ENCODE peak calls at places on chromosome 1, in six cellular contexts. T is H1, U is stomach, O is A549, L is GM12878, Q is ovary. M is an unnamed sample.

GRCh38 chr1:20028726-20029125 is 41.3 kb upstream of the PLA2G5 start:
- DNase-seq in L (no peak), T (no peak), Q (no peak), U (no peak), O (no peak), M (no peak)

GRCh38 chr1:116036255-116036654 is 59.9 kb downstream of the SLC22A15 start:
- DNase-seq in L (no peak), U (no peak), Q (no peak), O (no peak), T (no peak), M (no peak)

GRCh38 chr1:29824025-29824424 is 587.7 kb downstream of the PTPRU start:
- DNase-seq in U (peak; percentile 4), T (no peak), O (no peak), Q (no peak), L (no peak), M (no peak)

GRCh38 chr1:50271968-50272578 is 151.2 kb downstream of the DMRTA2 start:
- DNase-seq in O (peak; percentile 39), Q (no peak), T (no peak), U (peak; percentile 29), L (no peak), M (peak; percentile 40)

GRCh38 chr1:202765726-202766125 is 42.5 kb downstream of the KDM5B start:
- DNase-seq in U (no peak), T (no peak), O (no peak), Q (no peak), L (no peak), M (no peak)

GRCh38 chr1:245370175-245370825 is 215.5 kb downstream of the KIF26B start:
- DNase-seq in T (no peak), O (no peak), Q (no peak), L (no peak), U (no peak), M (no peak)

GRCh38 chr1:81513796-81514354 is 286.9 kb upstream of the ADGRL2 start:
- DNase-seq in Q (no peak), O (no peak), U (no peak), T (no peak), L (no peak), M (no peak)

GRCh38 chr1:160053548-160054365 is 16.2 kb downstream of the KCNJ10 start:
- DNase-seq in U (no peak), L (no peak), O (no peak), Q (no peak), T (no peak), M (no peak)

GRCh38 chr1:67307251-67308060 is at the start of gene IL12RB2:
- DNase-seq in L (no peak), T (no peak), Q (no peak), U (peak; percentile 27), O (no peak), M (peak; percentile 20)

GRCh38 chr1:28648493-28649238 is at the start of gene RNU11:
- DNase-seq in T (peak; percentile 90), Q (peak; percentile 93), O (peak; percentile 77), L (peak; percentile 97), U (peak; percentile 93), M (peak; percentile 94)
- TF ChIP-seq POLR2A in T (peak; percentile 100), Q (peak; percentile 99), O (peak; percentile 99), L (peak; percentile 97), U (peak; percentile 100), M (peak; percentile 100)

DNA sequence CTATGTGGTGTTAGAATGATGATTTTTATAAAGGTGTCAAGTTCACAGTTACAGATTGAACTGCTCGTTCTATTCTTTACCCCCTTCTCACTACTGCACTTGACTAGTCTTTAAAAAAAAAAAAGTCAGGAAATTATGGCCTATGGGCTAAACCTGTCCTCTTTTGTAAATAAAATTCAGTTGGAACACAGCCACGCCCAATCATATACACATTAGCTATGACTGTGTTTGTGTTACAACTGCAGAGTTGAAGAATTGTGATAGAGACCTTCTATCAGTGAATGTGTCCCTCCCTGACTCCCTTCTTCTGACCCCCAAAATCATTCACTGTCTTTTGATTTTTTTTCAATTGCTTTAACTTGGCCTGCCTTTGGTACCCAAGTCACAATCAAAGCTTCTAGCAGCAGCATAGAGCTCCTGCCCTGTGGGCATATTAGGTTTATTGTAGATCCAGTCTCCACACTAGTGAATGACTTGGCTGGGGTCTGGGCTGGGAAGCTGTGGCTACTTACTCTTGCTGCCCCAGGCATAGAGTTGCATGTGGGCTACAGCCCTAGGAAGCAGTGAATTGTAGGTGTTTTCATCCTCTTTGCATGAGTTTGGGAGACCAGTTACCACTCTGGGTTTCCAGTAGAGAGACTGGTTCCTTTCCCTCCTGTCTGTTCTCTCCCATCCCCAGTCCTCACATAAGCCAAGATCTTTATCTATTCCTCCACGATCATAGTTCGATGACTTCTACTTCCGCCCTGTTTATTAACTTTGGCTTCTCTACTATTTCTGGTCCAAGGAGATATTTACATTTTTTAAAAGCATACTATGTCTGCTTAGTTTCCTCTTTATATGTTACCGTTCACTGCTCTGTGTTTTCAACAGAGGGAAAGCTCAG is 249.9 kb downstream of the FMN2 start:
- DNase-seq in U (no peak), T (no peak), L (no peak), Q (no peak), O (no peak), M (no peak)
- H3K27ac ChIP-seq in U (no peak overlapping the region), T (no peak overlapping the region), L (no peak overlapping the region), Q (no peak overlapping the region), O (no peak overlapping the region), M (peak overlapping the region; percentile 64)

DNA sequence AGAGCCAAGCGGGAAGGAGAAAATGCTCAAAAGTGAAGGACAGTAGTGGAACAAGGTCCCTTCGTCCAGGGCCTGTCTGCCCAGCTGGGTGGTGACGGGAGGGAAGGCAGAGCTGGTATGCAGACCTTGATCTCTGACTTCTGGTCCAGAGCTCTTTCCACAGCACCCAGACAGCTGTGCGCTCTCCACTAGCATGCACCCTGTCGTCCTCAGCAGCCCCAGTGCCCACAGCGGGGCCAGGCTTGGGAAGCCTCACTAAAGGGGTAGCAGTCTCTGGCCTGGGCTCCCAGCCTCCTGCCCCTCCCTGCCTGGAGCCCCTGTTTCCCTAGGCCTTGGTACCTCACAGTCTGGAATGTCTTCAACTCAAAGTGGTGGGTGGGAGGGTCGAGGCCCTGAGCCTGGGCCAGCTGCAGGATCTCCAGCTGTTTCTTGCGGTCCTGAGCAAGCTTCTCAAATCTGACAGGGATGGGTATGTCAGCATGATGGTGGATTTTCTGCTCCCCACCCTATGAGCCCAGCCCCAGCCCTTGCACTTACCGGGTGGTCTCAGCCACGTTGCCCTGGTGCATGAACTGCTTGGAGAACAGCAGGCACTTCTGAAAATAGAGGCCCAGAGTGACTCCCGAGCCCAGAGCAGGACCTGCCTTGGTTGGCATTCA is 10.0 kb downstream of the CC2D1B start:
- DNase-seq in U (no peak), O (no peak), L (no peak), T (no peak), Q (no peak), M (no peak)
- TF ChIP-seq EP300 in U (no peak), O (no peak), L (no peak), T (no peak), Q (no peak), M (no peak)

GRCh38 chr1:112715264-112716053 is at the start of gene PPM1J:
- DNase-seq in Q (peak; percentile 98), T (peak; percentile 85), U (peak; percentile 100), L (peak; percentile 60), O (peak; percentile 79), M (peak; percentile 100)
- TF ChIP-seq POLR2A in Q (no peak), T (no peak), U (no peak), L (no peak), O (no peak), M (peak; percentile 39)

GRCh38 chr1:238438296-238439275 is 547.9 kb upstream of the ZP4 start:
- DNase-seq in Q (no peak), T (no peak), U (no peak), L (no peak), O (no peak), M (no peak)

GRCh38 chr1:238439483-238439882 is 548.8 kb upstream of the ZP4 start:
- DNase-seq in L (no peak), O (no peak), U (no peak), Q (no peak), T (no peak), M (no peak)

GRCh38 chr1:238443687-238444086 is 553.0 kb upstream of the ZP4 start:
- DNase-seq in Q (no peak), L (no peak), T (no peak), O (no peak), U (no peak), M (no peak)
- H3K27ac ChIP-seq in Q (no peak overlapping the region), L (no peak overlapping the region), T (no peak overlapping the region), O (no peak overlapping the region), U (no peak overlapping the region), M (no peak overlapping the region)

DNA sequence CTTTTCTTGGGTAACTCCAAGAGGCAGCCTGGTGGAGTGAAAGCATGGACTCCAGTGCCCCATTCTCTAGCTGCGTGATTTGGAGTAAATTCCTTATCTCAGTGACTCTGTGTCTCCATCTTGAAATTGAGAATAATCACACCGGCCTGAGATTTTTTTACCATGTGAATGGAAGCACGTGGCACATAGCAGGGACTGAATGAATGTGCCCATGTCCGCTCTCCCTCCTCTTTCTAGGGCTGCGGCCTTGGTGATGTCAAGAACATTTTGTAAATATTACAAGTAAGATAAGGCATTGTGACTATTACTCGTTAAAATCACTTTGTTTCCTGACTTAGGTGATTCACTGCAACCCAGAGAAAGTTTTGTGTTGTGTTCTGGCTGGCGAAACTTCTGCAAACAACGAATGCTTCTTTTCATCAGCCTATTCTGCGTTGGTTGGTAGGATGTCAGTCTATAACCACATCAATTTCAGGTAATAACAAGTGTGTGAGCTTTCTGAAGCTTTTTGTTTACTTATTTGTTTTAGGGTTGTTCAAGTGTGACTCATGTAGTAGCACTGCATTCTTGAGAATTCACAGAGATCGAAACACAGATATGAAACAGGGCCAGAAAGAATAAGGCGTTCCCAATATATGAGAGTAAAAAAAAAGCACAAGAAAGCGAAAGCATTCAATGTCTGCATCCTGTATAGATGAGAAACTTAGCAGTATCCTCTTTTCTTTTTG is 135.7 kb upstream of the SLC45A1 start:
- DNase-seq in T (no peak), Q (no peak), O (peak; percentile 87), U (peak; percentile 62), L (peak; percentile 87), M (peak; percentile 27)
- TF ChIP-seq EP300 in T (no peak), Q (no peak), O (peak; percentile 97), U (no peak), L (no peak), M (no peak)

GRCh38 chr1:26317143-26317542 is 615 bp upstream of the CD52 start:
- DNase-seq in Q (no peak), O (no peak), L (no peak), T (no peak), U (no peak), M (no peak)

GRCh38 chr1:26318338-26319064 is 743 bp downstream of the CD52 start:
- DNase-seq in L (no peak), U (no peak), Q (no peak), T (no peak), O (no peak), M (peak; percentile 46)

GRCh38 chr1:26320896-26321295 is 3.1 kb downstream of the CD52 start:
- DNase-seq in L (no peak), Q (no peak), O (no peak), U (no peak), T (no peak), M (no peak)

GRCh38 chr1:26315874-26316850 is 1.6 kb upstream of the CD52 start:
- DNase-seq in U (no peak), T (no peak), Q (no peak), O (no peak), L (no peak), M (no peak)

GRCh38 chr1:26317612-26318337 is at the start of gene CD52:
- DNase-seq in Q (no peak), T (no peak), U (peak; percentile 29), L (peak; percentile 65), O (no peak), M (peak; percentile 63)
- TF ChIP-seq POLR2A in Q (no peak), T (no peak), U (no peak), L (peak; percentile 82), O (no peak), M (peak; percentile 43)